ENCODE peak calls at places on chromosomes 11 and 22, in eight cellular contexts. U is AG09319; Q is AG09309; X is cardiac fibroblast; Y is left lung; T is CD8-positive, alpha-beta T cell; N is lower leg skin; I is type B pancreatic cell. A is an unnamed sample.

GRCh38 chr11:70608568-70609314 is 210.4 kb downstream of the CTTN start:
- DNase-seq in U (peak), Q (peak), X (peak), Y (no peak), T (no peak), N (no peak), I (no peak), A (no peak)

GRCh38 chr22:42156121-42156520 is 25.5 kb upstream of the CYP2D6 start:
- DNase-seq in U (no peak), Q (no peak), X (no peak), Y (no peak), T (no peak), N (no peak), I (no peak), A (no peak)

GRCh38 chr11:69920500-69921428 is 101.5 kb upstream of the FGF3 start:
- DNase-seq in U (no peak), Q (no peak), X (no peak), Y (no peak), T (no peak), N (peak), I (no peak), A (no peak)

GRCh38 chr11:59787816-59788215 is 22.8 kb downstream of the MRPL16 start:
- DNase-seq in U (no peak), Q (peak), X (peak), Y (no peak), T (no peak), N (no peak), I (no peak), A (no peak)

GRCh38 chr11:84642500-84642899 is 984.6 kb downstream of the DLG2 start:
- DNase-seq in U (no peak), Q (no peak), X (no peak), Y (no peak), T (no peak), N (no peak), I (no peak), A (no peak)

GRCh38 chr11:124740277-124740882 is 638 bp downstream of the NRGN start:
- DNase-seq in U (no peak), Q (no peak), X (peak), Y (no peak), T (no peak), N (peak), I (no peak), A (peak)

GRCh38 chr11:2830030-2830812 is 55.4 kb downstream of the CDKN1C start:
- DNase-seq in U (no peak), Q (no peak), X (no peak), Y (no peak), T (no peak), N (no peak), I (no peak), A (no peak)

GRCh38 chr11:109789911-109790310 is 303.3 kb upstream of the ZC3H12C start:
- DNase-seq in U (no peak), Q (peak), X (no peak), Y (no peak), T (no peak), N (no peak), I (no peak), A (no peak)

GRCh38 chr11:134557571-134558257 is 145.7 kb upstream of the B3GAT1 start:
- DNase-seq in U (no peak), Q (no peak), X (no peak), Y (no peak), T (no peak), N (peak), I (peak), A (no peak)

GRCh38 chr22:34414467-34415440 is 494.5 kb upstream of the LARGE1 start:
- DNase-seq in U (no peak), Q (no peak), X (peak), Y (peak), T (no peak), N (no peak), I (peak), A (no peak)

GRCh38 chr11:116825854-116826750 is 3.0 kb upstream of the APOA4 start:
- DNase-seq in U (no peak), Q (no peak), X (no peak), Y (no peak), T (no peak), N (no peak), I (no peak), A (no peak)

GRCh38 chr11:129643031-129643721 is 172.5 kb upstream of the TMEM45B start:
- DNase-seq in U (no peak), Q (no peak), X (peak), Y (no peak), T (no peak), N (no peak), I (no peak), A (no peak)

GRCh38 chr22:32310777-32311176 is 46.9 kb upstream of the RFPL3 start:
- DNase-seq in U (no peak), Q (no peak), X (no peak), Y (no peak), T (no peak), N (peak), I (no peak), A (no peak)

GRCh38 chr22:35629406-35630234 is 12.5 kb upstream of the MB start:
- DNase-seq in U (peak), Q (peak), X (peak), Y (peak), T (peak), N (peak), I (no peak), A (peak)

GRCh38 chr11:34274712-34275398 is 83.0 kb downstream of the ABTB2 start:
- DNase-seq in U (peak), Q (peak), X (peak), Y (peak), T (no peak), N (peak), I (no peak), A (no peak)

GRCh38 chr11:63813035-63813562 is at the start of gene SPINDOC:
- DNase-seq in U (no peak), Q (no peak), X (peak), Y (peak), T (peak), N (peak), I (peak), A (peak)

GRCh38 chr11:125351045-125351867 is 144.8 kb downstream of the FEZ1 start:
- DNase-seq in U (no peak), Q (no peak), X (no peak), Y (no peak), T (no peak), N (no peak), I (no peak), A (no peak)

GRCh38 chr22:27420817-27421361 is 380.7 kb downstream of the MN1 start:
- DNase-seq in U (peak), Q (peak), X (peak), Y (peak), T (no peak), N (peak), I (no peak), A (no peak)

GRCh38 chr11:40281055-40281580 is 1178.3 kb downstream of the LRRC4C start:
- DNase-seq in U (no peak), Q (no peak), X (peak), Y (no peak), T (no peak), N (no peak), I (no peak), A (no peak)

GRCh38 chr11:111663820-111664219 is 61.6 kb downstream of the SIK2 start:
- DNase-seq in U (no peak), Q (no peak), X (peak), Y (peak), T (no peak), N (no peak), I (no peak), A (no peak)

GRCh38 chr11:32821917-32822560 is 7.7 kb upstream of the PRRG4 start:
- DNase-seq in U (no peak), Q (no peak), X (no peak), Y (no peak), T (no peak), N (no peak), I (no peak), A (no peak)

GRCh38 chr11:7665473-7666291 is 7.6 kb downstream of the CYB5R2 start:
- DNase-seq in U (no peak), Q (no peak), X (peak), Y (peak), T (peak), N (peak), I (peak), A (peak)

GRCh38 chr11:19938866-19939265 is 221.4 kb downstream of the DBX1 start:
- DNase-seq in U (no peak), Q (no peak), X (no peak), Y (no peak), T (no peak), N (no peak), I (no peak), A (no peak)

GRCh38 chr11:47345890-47346563 is 6.5 kb downstream of the MYBPC3 start:
- DNase-seq in U (no peak), Q (no peak), X (no peak), Y (no peak), T (no peak), N (no peak), I (no peak), A (no peak)

GRCh38 chr22:42780070-42780540 is 59.4 kb upstream of the A4GALT start:
- DNase-seq in U (peak), Q (peak), X (peak), Y (no peak), T (peak), N (no peak), I (no peak), A (no peak)

GRCh38 chr22:23686416-23687024 is 4.3 kb upstream of the RGL4 start:
- DNase-seq in U (no peak), Q (no peak), X (no peak), Y (no peak), T (no peak), N (no peak), I (no peak), A (no peak)

GRCh38 chr11:69467646-69468045 is 13.8 kb upstream of the LINC01488 start:
- DNase-seq in U (no peak), Q (no peak), X (no peak), Y (no peak), T (no peak), N (no peak), I (no peak), A (no peak)

GRCh38 chr22:48718818-48719500 is 1108.7 kb downstream of the BRD1 start:
- DNase-seq in U (no peak), Q (no peak), X (no peak), Y (no peak), T (no peak), N (no peak), I (no peak), A (no peak)

GRCh38 chr11:92753161-92753560 is 216.3 kb upstream of the MTNR1B start:
- DNase-seq in U (no peak), Q (no peak), X (no peak), Y (no peak), T (no peak), N (no peak), I (no peak), A (no peak)

GRCh38 chr11:68890490-68891231 is 13.0 kb downstream of the MRPL21 start:
- DNase-seq in U (peak), Q (peak), X (peak), Y (peak), T (no peak), N (peak), I (no peak), A (no peak)

GRCh38 chr22:42462016-42462415 is 29.8 kb upstream of the NFAM1 start:
- DNase-seq in U (no peak), Q (no peak), X (no peak), Y (no peak), T (no peak), N (no peak), I (no peak), A (no peak)

GRCh38 chr11:120196857-120197253 is 14.0 kb upstream of the OAF start:
- DNase-seq in U (no peak), Q (no peak), X (no peak), Y (no peak), T (no peak), N (no peak), I (no peak), A (no peak)

GRCh38 chr11:120198403-120198786 is 12.4 kb upstream of the OAF start:
- DNase-seq in U (no peak), Q (no peak), X (no peak), Y (no peak), T (no peak), N (no peak), I (no peak), A (no peak)

GRCh38 chr11:120197977-120198376 is 12.9 kb upstream of the OAF start:
- DNase-seq in U (no peak), Q (no peak), X (no peak), Y (no peak), T (no peak), N (no peak), I (no peak), A (no peak)

GRCh38 chr11:120198787-120199469 is 11.9 kb upstream of the OAF start:
- DNase-seq in U (no peak), Q (no peak), X (no peak), Y (no peak), T (no peak), N (no peak), I (no peak), A (no peak)

GRCh38 chr11:120197254-120197891 is 13.5 kb upstream of the OAF start:
- DNase-seq in U (no peak), Q (no peak), X (no peak), Y (no peak), T (no peak), N (no peak), I (no peak), A (no peak)
- TF ChIP-seq CTCF in U (no peak), Q (no peak), X (no peak), Y (no peak), T (no peak), N (no peak), I (peak), A (no peak)

DNA sequence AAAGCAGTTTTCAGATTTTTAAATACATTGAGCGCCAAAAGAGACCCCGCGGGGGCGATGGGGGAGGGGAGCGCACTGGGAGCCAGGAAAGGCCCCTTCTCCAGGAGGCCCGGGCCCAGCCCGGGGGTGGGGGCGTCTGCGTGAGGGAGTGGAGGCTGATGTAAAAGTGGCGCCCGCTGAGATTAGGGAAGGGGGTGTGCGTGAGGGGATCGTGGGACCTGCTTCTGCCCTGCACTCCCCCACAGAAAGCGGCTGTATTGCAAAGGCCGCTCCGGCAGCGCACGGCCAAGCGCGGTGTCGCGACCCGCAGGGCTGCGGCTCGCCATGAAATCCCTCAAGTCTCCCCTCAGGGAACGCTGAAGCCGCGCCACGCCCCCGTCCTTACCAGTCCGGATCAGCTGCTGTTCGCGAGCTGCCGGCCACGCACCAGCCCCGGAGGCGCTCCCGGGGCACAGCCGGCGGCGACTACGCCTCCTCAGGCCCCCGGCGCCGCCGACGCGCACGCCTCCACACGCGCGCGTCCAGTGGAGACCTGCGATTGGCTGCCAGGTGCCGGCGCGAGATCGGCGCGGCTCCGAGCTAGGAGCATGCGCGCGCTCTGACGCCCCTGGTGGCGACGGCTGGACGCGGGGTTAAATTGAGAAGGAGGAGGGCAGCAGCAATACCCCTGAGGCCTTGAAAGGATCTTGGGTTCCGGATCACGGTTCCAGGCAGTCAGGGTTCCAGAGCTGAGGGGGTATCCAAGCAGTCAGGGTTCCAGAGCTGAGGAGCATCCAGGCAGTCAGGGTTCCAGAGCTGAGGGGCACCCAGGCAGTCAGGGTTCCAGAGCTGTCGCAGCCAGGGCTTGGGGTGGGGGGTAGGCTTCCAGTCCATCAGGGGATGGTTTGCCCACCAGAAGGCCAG is at the start of gene ZNF280B:
- DNase-seq in U (peak), Q (no peak), X (peak), Y (peak), T (peak), N (no peak), I (peak), A (peak)
- TF ChIP-seq CTCF in U (peak), Q (no peak), X (peak), Y (peak), T (peak), N (no peak), I (peak), A (peak)

GRCh38 chr11:67268036-67268683 is 1.9 kb downstream of the GRK2 start:
- DNase-seq in U (no peak), Q (no peak), X (no peak), Y (peak), T (peak), N (no peak), I (no peak), A (peak)
- TF ChIP-seq CTCF in U (no peak), Q (no peak), X (no peak), Y (no peak), T (no peak), N (no peak), I (no peak), A (no peak)

GRCh38 chr11:61686469-61686868 is 6.3 kb downstream of the DAGLA start:
- DNase-seq in U (no peak), Q (no peak), X (no peak), Y (no peak), T (no peak), N (no peak), I (no peak), A (no peak)
- TF ChIP-seq CTCF in U (no peak), Q (no peak), X (no peak), Y (no peak), T (no peak), N (no peak), I (no peak), A (no peak)

A was measured in natural killer cell.